ENCODE peak calls at places on chromosomes 12 and 14, in seven cellular contexts. K, G, L, E, U, P and C are unnamed samples. For H3K27me3, the result is how much of the 10 kb centered on the place peaks cover.

GRCh38 chr14:69672372-69672771 is 61.0 kb downstream of the SUSD6 start:
- DNase-seq in L (no peak), E (no peak), G (no peak), K (no peak), U (no peak), P (no peak), C (no peak)

GRCh38 chr12:121467638-121468403 is 67.9 kb downstream of the RNF34 start:
- DNase-seq in L (no peak), P (peak), E (no peak), U (no peak), G (no peak), K (peak), C (peak)

GRCh38 chr12:11893998-11894397 is 176.7 kb upstream of the BCL2L14 start:
- DNase-seq in E (no peak), G (no peak), P (no peak), U (no peak), L (no peak), K (no peak), C (no peak)

GRCh38 chr12:131677699-131678098 is 33.2 kb upstream of the SFSWAP start:
- DNase-seq in K (no peak), P (no peak), U (no peak), L (no peak), E (peak), G (no peak), C (peak)

GRCh38 chr14:26444745-26445144 is 153.1 kb downstream of the NOVA1 start:
- DNase-seq in U (no peak), G (no peak), K (no peak), P (peak), E (no peak), L (no peak), C (no peak)

GRCh38 chr12:54017027-54017788 is 8.4 kb downstream of the HOXC8 start:
- DNase-seq in P (no peak), G (peak), E (no peak), K (peak), L (peak), U (no peak), C (no peak)

GRCh38 chr12:104423273-104423672 is 33.5 kb upstream of the CHST11 start:
- DNase-seq in G (no peak), P (no peak), E (no peak), K (no peak), U (no peak), L (no peak), C (no peak)

GRCh38 chr14:50018236-50019210 is 97.8 kb downstream of the VCPKMT start:
- DNase-seq in E (no peak), U (peak), G (no peak), L (no peak), P (peak), K (no peak), C (no peak)

GRCh38 chr14:76950043-76951020 is 78.2 kb downstream of the IRF2BPL start:
- DNase-seq in E (no peak), G (no peak), L (no peak), U (no peak), P (no peak), K (no peak), C (no peak)

GRCh38 chr12:76158518-76159321 is 74.2 kb upstream of the NAP1L1 start:
- DNase-seq in E (no peak), L (peak), U (peak), P (peak), G (peak), K (no peak), C (no peak)

GRCh38 chr12:130710001-130710732 is 5.9 kb downstream of the RIMBP2 start:
- DNase-seq in P (no peak), K (no peak), L (no peak), U (no peak), G (no peak), E (no peak), C (no peak)

GRCh38 chr12:6323340-6323994 is 13.0 kb downstream of the PLEKHG6 start:
- DNase-seq in P (peak), L (peak), E (peak), G (peak), U (peak), K (no peak), C (no peak)

GRCh38 chr14:74548881-74549280 is 55.3 kb downstream of the ISCA2 start:
- DNase-seq in U (no peak), P (peak), G (no peak), L (no peak), K (no peak), E (peak), C (no peak)

GRCh38 chr14:102659797-102660196 is 67.3 kb downstream of the RCOR1 start:
- DNase-seq in K (no peak), L (no peak), P (no peak), E (no peak), G (no peak), U (no peak), C (no peak)

GRCh38 chr12:89695100-89695499 is 13.5 kb downstream of the ATP2B1 start:
- DNase-seq in P (no peak), E (no peak), K (no peak), G (no peak), U (no peak), L (no peak), C (no peak)

GRCh38 chr12:107223816-107224215 is 130.5 kb upstream of the CRY1 start:
- DNase-seq in L (no peak), U (no peak), P (no peak), K (no peak), G (no peak), E (no peak), C (no peak)

GRCh38 chr14:24605435-24606190 is 3.9 kb downstream of the GZMH start:
- DNase-seq in L (peak), G (peak), K (no peak), U (peak), E (peak), P (no peak), C (no peak)

GRCh38 chr12:96375173-96375572 is 25.1 kb downstream of the CDK17 start:
- DNase-seq in P (no peak), L (no peak), K (no peak), U (no peak), G (peak), E (no peak), C (no peak)

GRCh38 chr14:77542349-77543239 is 44.0 kb upstream of the ISM2 start:
- DNase-seq in P (peak), L (no peak), U (no peak), K (no peak), G (no peak), E (no peak), C (no peak)

GRCh38 chr14:32932921-32933622 is 5.6 kb upstream of the NPAS3 start:
- DNase-seq in E (peak), K (no peak), U (no peak), G (no peak), P (no peak), L (peak), C (peak)

GRCh38 chr12:93813972-93814821 is 137.0 kb downstream of the CRADD start:
- DNase-seq in K (peak), U (no peak), L (no peak), G (peak), E (no peak), P (peak), C (peak)

GRCh38 chr12:21962236-21962635 is 21.0 kb upstream of the ABCC9 start:
- DNase-seq in U (no peak), G (no peak), K (no peak), L (no peak), E (no peak), P (no peak), C (no peak)

GRCh38 chr14:103361868-103362267 is 23.3 kb upstream of the MARK3 start:
- DNase-seq in L (no peak), P (no peak), G (no peak), U (peak), K (no peak), E (no peak), C (no peak)

GRCh38 chr12:104576178-104576778 is 119.5 kb downstream of the CHST11 start:
- DNase-seq in G (no peak), E (no peak), K (no peak), U (no peak), P (no peak), L (no peak), C (no peak)

GRCh38 chr14:65243766-65244442 is 141.6 kb upstream of the MAX start:
- DNase-seq in G (peak), L (no peak), K (no peak), E (no peak), P (peak), U (no peak), C (no peak)

GRCh38 chr14:91229743-91230200 is 14.7 kb downstream of the GPR68 start:
- DNase-seq in P (no peak), K (no peak), L (no peak), E (peak), U (no peak), G (no peak), C (no peak)

GRCh38 chr14:72892879-72893635 is 844 bp downstream of the DPF3 start:
- DNase-seq in P (peak), K (no peak), E (peak), L (peak), U (no peak), G (peak), C (peak)

GRCh38 chr14:42673963-42674362 is 1067.3 kb downstream of the LRFN5 start:
- DNase-seq in P (no peak), G (no peak), U (no peak), L (no peak), E (peak), K (no peak), C (no peak)

GRCh38 chr14:74459289-74459946 is 33.4 kb upstream of the SYNDIG1L start:
- DNase-seq in K (no peak), U (peak), L (peak), E (no peak), P (peak), G (peak), C (no peak)

GRCh38 chr14:104322531-104323466 is 184.4 kb downstream of the KIF26A start:
- DNase-seq in E (peak), K (no peak), U (no peak), P (no peak), L (no peak), G (no peak), C (no peak)

GRCh38 chr12:64522807-64523206 is 70.9 kb downstream of the TBK1 start:
- DNase-seq in L (no peak), E (no peak), K (no peak), U (no peak), G (no peak), P (no peak), C (no peak)

GRCh38 chr14:87503711-87504110 is 489.3 kb downstream of the GALC start:
- DNase-seq in G (no peak), E (no peak), K (no peak), L (no peak), P (no peak), U (no peak), C (no peak)

GRCh38 chr12:120242275-120242799 is 23.2 kb downstream of the PXN start:
- DNase-seq in G (peak), P (no peak), U (no peak), K (no peak), L (no peak), E (no peak), C (no peak)

DNA sequence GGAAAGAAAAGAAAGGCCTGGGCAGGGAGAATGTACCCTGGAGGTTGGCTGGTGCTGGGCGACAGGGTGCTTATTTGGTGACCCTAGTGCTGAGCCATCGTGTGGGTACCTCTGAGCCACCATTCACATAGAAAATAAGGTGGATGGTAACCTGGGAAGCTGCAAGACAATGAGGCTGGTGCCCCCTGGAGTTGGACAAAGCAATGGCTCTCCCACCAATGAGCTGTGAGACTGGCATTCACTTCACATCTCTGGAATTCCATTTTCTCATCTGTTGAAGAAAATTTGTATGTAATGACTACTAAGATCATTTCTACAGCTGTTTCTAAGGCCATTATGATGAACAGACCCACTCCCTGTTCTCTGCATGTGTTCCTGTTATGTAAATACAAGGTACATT is 63.1 kb upstream of the IGF1 start:
- DNase-seq in K (no peak), E (no peak), G (no peak), L (no peak), P (no peak), U (no peak), C (no peak)
- TF ChIP-seq CTCF in K (no peak), E (peak), G (peak), L (peak), P (no peak), U (no peak), C (peak)

GRCh38 chr12:122501489-122501989 is 807 bp upstream of the ZCCHC8 start:
- DNase-seq in K (no peak), E (no peak), G (no peak), U (no peak), L (no peak), P (no peak), C (no peak)
- H3K4me3 ChIP-seq in K (peak), E (peak), G (peak), U (peak), L (peak), P (no peak), C (peak)

GRCh38 chr14:36281309-36281708 is 39.1 kb downstream of the MBIP start:
- DNase-seq in P (no peak), K (no peak), U (no peak), E (no peak), G (no peak), L (no peak), C (no peak)

GRCh38 chr14:36275741-36276140 is 44.7 kb downstream of the MBIP start:
- DNase-seq in P (no peak), K (no peak), G (no peak), U (no peak), E (no peak), L (no peak), C (no peak)

GRCh38 chr14:36284971-36285595 is 35.4 kb downstream of the MBIP start:
- DNase-seq in P (no peak), L (no peak), K (no peak), E (no peak), G (peak), U (no peak), C (no peak)

DNA sequence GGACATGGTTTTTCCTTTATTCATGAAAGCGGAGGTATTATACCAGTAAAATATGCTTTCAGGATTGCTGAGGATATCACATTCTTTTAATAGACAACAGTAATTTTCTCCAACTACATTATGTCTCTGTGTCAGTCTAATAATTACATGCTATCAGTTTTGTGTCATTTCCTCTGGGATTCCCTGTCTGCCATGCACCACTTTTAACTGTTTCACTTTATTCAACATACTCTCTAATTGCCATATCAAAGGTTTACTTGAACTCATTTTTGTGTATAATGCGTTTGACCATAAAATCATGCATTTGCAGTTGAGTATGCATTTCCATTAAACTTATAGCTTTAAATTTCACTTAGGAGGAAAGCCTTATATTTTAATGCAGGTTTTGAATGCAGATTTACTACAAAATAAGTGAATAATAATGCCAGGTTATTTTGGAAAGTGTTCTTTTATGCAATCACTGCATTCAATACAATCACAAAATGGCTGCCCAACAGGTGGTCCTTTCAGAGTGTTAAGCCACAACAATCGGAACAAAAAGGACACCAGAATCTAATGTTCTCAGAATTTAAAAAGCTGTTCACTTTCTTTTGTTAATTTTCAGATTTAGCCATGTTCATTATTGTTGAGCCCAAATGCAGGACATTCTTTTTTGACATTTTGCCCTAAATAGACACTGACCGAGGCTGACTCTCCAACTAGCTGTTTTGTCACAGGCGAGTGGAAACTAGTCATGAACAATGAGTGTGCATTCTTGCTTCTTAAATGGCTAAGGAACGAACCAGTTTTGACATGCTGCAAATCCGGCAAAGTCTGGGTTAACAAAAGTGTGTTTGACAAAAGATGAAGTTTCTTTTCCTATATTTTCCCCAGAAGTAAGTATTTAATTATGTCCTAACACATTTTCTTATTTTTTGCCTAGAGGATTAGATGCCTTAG is 40.9 kb downstream of the MBIP start:
- DNase-seq in G (no peak), L (no peak), U (no peak), K (no peak), E (no peak), P (no peak), C (no peak)
- H3K27me3 ChIP-seq in G (under half), L (under half), U (under half), K (under half), E (under half), P (under half), C (under half)

GRCh38 chr14:20454645-20455354 is at the start of the genes APEX1 and OSGEP:
- DNase-seq in U (peak), E (peak), G (peak), L (peak), P (peak), K (peak), C (peak)
- TF ChIP-seq CTCF in U (no peak), E (peak), G (no peak), L (no peak), P (no peak), K (peak), C (no peak)

GRCh38 chr12:57479376-57480115 is at the start of gene ARHGAP9:
- DNase-seq in P (no peak), G (no peak), K (no peak), E (peak), U (no peak), L (no peak), C (no peak)
- H3K4me3 ChIP-seq in P (no peak), G (no peak), K (no peak), E (peak), U (no peak), L (no peak), C (peak)